ENCODE peak calls at places on chromosome 9, in four cellular contexts. O is foreskin fibroblast; Q is stimulated activated CD8-positive, alpha-beta memory T cell treated with anti-CD3 and anti-CD28 coated beads, Interleukin-15, amount 100 ng/mL, for 24 hours; U is nucleus accumbens. L is an unnamed sample.

GRCh38 chr9:93669116-93669957 is 93.0 kb downstream of the PHF2 start:
- DNase-seq in O (no peak), Q (no peak), U (no peak), L (no peak)

GRCh38 chr9:94011134-94011533 is 56.0 kb upstream of the BARX1 start:
- DNase-seq in O (peak), Q (no peak), U (no peak), L (no peak)

GRCh38 chr9:14087576-14087975 is 226.4 kb downstream of the NFIB start:
- DNase-seq in O (no peak), Q (no peak), U (no peak), L (no peak)

GRCh38 chr9:31372796-31373587 is 1011.5 kb upstream of the ACO1 start:
- DNase-seq in O (peak), Q (no peak), U (no peak), L (no peak)

GRCh38 chr9:129835860-129836223 is 584 bp downstream of the USP20 start:
- DNase-seq in O (peak), Q (no peak), U (no peak), L (no peak)

GRCh38 chr9:85600675-85601263 is 141.0 kb downstream of the AGTPBP1 start:
- DNase-seq in O (peak), Q (no peak), U (no peak), L (no peak)

GRCh38 chr9:113219972-113220371 is 1.1 kb downstream of the FKBP15 start:
- DNase-seq in O (peak), Q (no peak), U (no peak), L (no peak)

GRCh38 chr9:108477538-108478006 is 378.2 kb downstream of the ACTL7B start:
- DNase-seq in O (peak), Q (no peak), U (no peak), L (no peak)